ENCODE peak calls at places on chromosomes 11 and 22, in ten cellular contexts. W is activated CD4-positive, alpha-beta T cell treated with anti-CD3 and anti-CD28 coated beads, Interleukin-2, amount 10 ng/mL, durations not matched to agents 7 days and 5 days; A is left ventricle myocardium inferior; U is lower leg skin; F is A549; X is GM18507; V is NCI-H1105 treated with DMSO at 0.1 percent for 48 hours; G is NCI-H2227 treated with DMSO at 0.1 percent for 48 hours; Q is activated T-cell treated with anti-CD3 and anti-CD28 coated beads, Interleukin-2, amount 50 U/mL, for 24 hours; D is effector CD8-positive, alpha-beta T cell. T is an unnamed sample.

GRCh38 chr11:47106839-47107520 is 69.7 kb downstream of the ARFGAP2 start:
- DNase-seq in W (no peak), A (no peak), U (no peak), F (no peak), X (no peak), V (no peak), G (no peak), Q (no peak), D (no peak), T (no peak)

GRCh38 chr22:19179472-19180048 is 1.0 kb upstream of the SLC25A1 start:
- DNase-seq in W (peak), A (peak), U (no peak), F (peak), X (peak), V (peak), G (peak), Q (no peak), D (no peak), T (peak)

GRCh38 chr11:107263865-107264563 is 193.6 kb downstream of the CWF19L2 start:
- DNase-seq in W (no peak), A (no peak), U (no peak), F (no peak), X (no peak), V (no peak), G (no peak), Q (no peak), D (no peak), T (no peak)

GRCh38 chr11:83773950-83774880 is 488.0 kb upstream of the CCDC90B start:
- DNase-seq in W (no peak), A (no peak), U (no peak), F (no peak), X (no peak), V (peak), G (peak), Q (no peak), D (no peak), T (no peak)

GRCh38 chr11:126431401-126432064 is 76.0 kb downstream of the ST3GAL4 start:
- DNase-seq in W (no peak), A (peak), U (peak), F (no peak), X (no peak), V (no peak), G (no peak), Q (no peak), D (no peak), T (no peak)

GRCh38 chr11:75035911-75036536 is 47.3 kb downstream of the NEU3 start:
- DNase-seq in W (no peak), A (no peak), U (no peak), F (no peak), X (no peak), V (no peak), G (no peak), Q (no peak), D (no peak), T (no peak)

GRCh38 chr22:24128631-24129601 is 52.4 kb upstream of the SUSD2 start:
- DNase-seq in W (no peak), A (peak), U (no peak), F (no peak), X (no peak), V (peak), G (no peak), Q (no peak), D (no peak), T (no peak)

GRCh38 chr22:25928038-25928437 is 186.1 kb downstream of the MYO18B start:
- DNase-seq in W (no peak), A (no peak), U (peak), F (no peak), X (no peak), V (peak), G (no peak), Q (no peak), D (no peak), T (no peak)

GRCh38 chr11:117794772-117795629 is 2.0 kb downstream of the DSCAML1 start:
- DNase-seq in W (no peak), A (no peak), U (no peak), F (no peak), X (no peak), V (no peak), G (no peak), Q (no peak), D (no peak), T (no peak)

GRCh38 chr11:27795955-27796861 is 96.0 kb upstream of the BDNF start:
- DNase-seq in W (no peak), A (peak), U (no peak), F (no peak), X (no peak), V (peak), G (peak), Q (no peak), D (no peak), T (peak)

GRCh38 chr22:41305646-41306045 is 4.3 kb downstream of the ZC3H7B start:
- DNase-seq in W (no peak), A (no peak), U (no peak), F (peak), X (no peak), V (no peak), G (no peak), Q (no peak), D (no peak), T (no peak)

GRCh38 chr22:37088750-37089408 is 20.6 kb downstream of the TMPRSS6 start:
- DNase-seq in W (no peak), A (no peak), U (no peak), F (no peak), X (no peak), V (no peak), G (no peak), Q (no peak), D (no peak), T (no peak)

GRCh38 chr11:93857413-93858185 is 7.2 kb upstream of the VSTM5 start:
- DNase-seq in W (no peak), A (no peak), U (no peak), F (no peak), X (no peak), V (no peak), G (no peak), Q (no peak), D (no peak), T (no peak)

GRCh38 chr11:93279911-93280347 is 50.6 kb upstream of the DEUP1 start:
- DNase-seq in W (no peak), A (no peak), U (no peak), F (no peak), X (no peak), V (peak), G (no peak), Q (no peak), D (no peak), T (peak)

GRCh38 chr11:111846640-111847039 is 24.7 kb downstream of the ALG9 start:
- DNase-seq in W (no peak), A (no peak), U (no peak), F (no peak), X (no peak), V (no peak), G (no peak), Q (no peak), D (no peak), T (no peak)

GRCh38 chr11:94544582-94544831 is 786 bp downstream of the FUT4 start:
- DNase-seq in W (no peak), A (no peak), U (no peak), F (no peak), X (no peak), V (no peak), G (no peak), Q (no peak), D (no peak), T (no peak)

GRCh38 chr22:46799626-46800025 is 37.2 kb downstream of the TBC1D22A start:
- DNase-seq in W (no peak), A (no peak), U (peak), F (no peak), X (no peak), V (no peak), G (no peak), Q (no peak), D (no peak), T (no peak)

GRCh38 chr22:19065929-19066328 is 56.3 kb downstream of the DGCR2 start:
- DNase-seq in W (no peak), A (no peak), U (no peak), F (no peak), X (no peak), V (no peak), G (no peak), Q (no peak), D (no peak), T (no peak)

GRCh38 chr22:23557036-23557435 is 23.1 kb downstream of the IGLL1 start:
- DNase-seq in W (no peak), A (no peak), U (no peak), F (no peak), X (no peak), V (no peak), G (no peak), Q (no peak), D (no peak), T (no peak)

GRCh38 chr11:90476442-90477007 is 253.7 kb upstream of the CHORDC1 start:
- DNase-seq in W (peak), A (no peak), U (no peak), F (peak), X (no peak), V (peak), G (no peak), Q (no peak), D (no peak), T (peak)

GRCh38 chr11:70244698-70245097 is 25.8 kb upstream of the PPFIA1 start:
- DNase-seq in W (no peak), A (no peak), U (no peak), F (peak), X (no peak), V (no peak), G (no peak), Q (no peak), D (no peak), T (no peak)

GRCh38 chr22:17920145-17920605 is 104.2 kb downstream of the MICAL3 start:
- DNase-seq in W (no peak), A (peak), U (no peak), F (no peak), X (no peak), V (no peak), G (peak), Q (no peak), D (no peak), T (peak)

GRCh38 chr11:114479331-114479730 is 40.1 kb downstream of the REXO2 start:
- DNase-seq in W (no peak), A (no peak), U (no peak), F (no peak), X (no peak), V (no peak), G (no peak), Q (no peak), D (no peak), T (no peak)

GRCh38 chr11:2531277-2531986 is 86.6 kb downstream of the KCNQ1 start:
- DNase-seq in W (peak), A (peak), U (peak), F (peak), X (peak), V (peak), G (peak), Q (peak), D (peak), T (peak)

GRCh38 chr11:44596541-44597276 is 31.2 kb downstream of the CD82 start:
- DNase-seq in W (peak), A (no peak), U (no peak), F (no peak), X (no peak), V (no peak), G (no peak), Q (peak), D (peak), T (no peak)

GRCh38 chr11:33942954-33943353 is 51.1 kb upstream of the LMO2 start:
- DNase-seq in W (no peak), A (peak), U (no peak), F (no peak), X (no peak), V (no peak), G (no peak), Q (no peak), D (no peak), T (no peak)

GRCh38 chr11:102201776-102202175 is 91.5 kb downstream of the YAP1 start:
- DNase-seq in W (no peak), A (no peak), U (no peak), F (no peak), X (no peak), V (no peak), G (no peak), Q (no peak), D (no peak), T (no peak)

GRCh38 chr22:19889951-19890350 is 35.3 kb upstream of the GNB1L start:
- DNase-seq in W (no peak), A (no peak), U (no peak), F (no peak), X (no peak), V (no peak), G (no peak), Q (peak), D (no peak), T (no peak)

GRCh38 chr11:102191832-102192231 is 81.6 kb downstream of the YAP1 start:
- DNase-seq in W (no peak), A (no peak), U (no peak), F (no peak), X (no peak), V (no peak), G (no peak), Q (no peak), D (no peak), T (no peak)

GRCh38 chr22:45069925-45070324 is 60.1 kb upstream of the PHF21B start:
- DNase-seq in W (no peak), A (no peak), U (no peak), F (no peak), X (no peak), V (no peak), G (no peak), Q (peak), D (no peak), T (no peak)

GRCh38 chr11:129248618-129249017 is 56.5 kb upstream of the ARHGAP32 start:
- DNase-seq in W (no peak), A (no peak), U (no peak), F (peak), X (no peak), V (no peak), G (no peak), Q (no peak), D (no peak), T (no peak)

GRCh38 chr11:29184939-29185890 is 831.6 kb downstream of the KCNA4 start:
- DNase-seq in W (no peak), A (no peak), U (no peak), F (peak), X (no peak), V (no peak), G (no peak), Q (no peak), D (no peak), T (no peak)

GRCh38 chr11:69263736-69264052 is 30.3 kb upstream of the MYEOV start:
- DNase-seq in W (no peak), A (no peak), U (no peak), F (no peak), X (no peak), V (no peak), G (no peak), Q (no peak), D (no peak), T (no peak)

GRCh38 chr11:66183581-66184048 is 84.8 kb upstream of the RAB1B start:
- DNase-seq in W (peak), A (no peak), U (no peak), F (peak), X (no peak), V (no peak), G (no peak), Q (no peak), D (no peak), T (no peak)

GRCh38 chr11:119115484-119116234 is 5.7 kb upstream of the HINFP start:
- DNase-seq in W (peak), A (peak), U (no peak), F (no peak), X (no peak), V (no peak), G (no peak), Q (peak), D (no peak), T (no peak)

GRCh38 chr22:28891156-28891733 is 7.9 kb downstream of the ZNRF3 start:
- DNase-seq in W (no peak), A (no peak), U (peak), F (no peak), X (no peak), V (no peak), G (no peak), Q (no peak), D (no peak), T (no peak)